ENCODE peak calls at places on chromosomes 13 and 19, in four cellular contexts. T is stomach; X is CD8-positive, alpha-beta T cell; G is GM12865. R is an unnamed sample.

GRCh38 chr19:33697766-33698165 is 76.0 kb downstream of the CHST8 start:
- DNase-seq in X (no peak), G (no peak), T (no peak), R (no peak)

GRCh38 chr19:33767898-33768413 is 28.7 kb upstream of the KCTD15 start:
- DNase-seq in X (peak), G (peak), T (no peak), R (no peak)

GRCh38 chr13:90717451-90717936 is 630.0 kb upstream of the MIR17HG start:
- DNase-seq in T (no peak), X (no peak), G (no peak), R (no peak)

GRCh38 chr13:29140277-29140676 is 320.1 kb downstream of the MTUS2 start:
- DNase-seq in G (no peak), X (no peak), T (no peak), R (no peak)

GRCh38 chr19:58558066-58558622 is at the start of gene UBE2M:
- DNase-seq in T (peak), X (peak), G (no peak), R (peak)

GRCh38 chr19:46626441-46626840 is 1.6 kb upstream of the PTGIR start:
- DNase-seq in X (no peak), G (no peak), T (no peak), R (no peak)

GRCh38 chr19:2392366-2392765 is 32.3 kb downstream of the TMPRSS9 start:
- DNase-seq in G (no peak), T (no peak), X (no peak), R (no peak)

GRCh38 chr19:42088471-42089190 is 12.7 kb downstream of the ZNF574 start:
- DNase-seq in G (no peak), T (no peak), X (no peak), R (no peak)

GRCh38 chr13:113152894-113153809 is 5.3 kb upstream of the PROZ start:
- DNase-seq in G (peak), T (peak), X (peak), R (peak)

GRCh38 chr13:38008636-38009035 is 139.1 kb upstream of the TRPC4 start:
- DNase-seq in T (no peak), X (no peak), G (no peak), R (peak)

GRCh38 chr13:113616281-113616906 is 31.8 kb downstream of the TFDP1 start:
- DNase-seq in T (no peak), X (no peak), G (no peak), R (no peak)

GRCh38 chr13:51249767-51250741 is 27.9 kb downstream of the FAM124A start:
- DNase-seq in X (no peak), T (no peak), G (peak), R (no peak)
- TF ChIP-seq CTCF in X (no peak), T (no peak), G (peak), R (no peak)

DNA sequence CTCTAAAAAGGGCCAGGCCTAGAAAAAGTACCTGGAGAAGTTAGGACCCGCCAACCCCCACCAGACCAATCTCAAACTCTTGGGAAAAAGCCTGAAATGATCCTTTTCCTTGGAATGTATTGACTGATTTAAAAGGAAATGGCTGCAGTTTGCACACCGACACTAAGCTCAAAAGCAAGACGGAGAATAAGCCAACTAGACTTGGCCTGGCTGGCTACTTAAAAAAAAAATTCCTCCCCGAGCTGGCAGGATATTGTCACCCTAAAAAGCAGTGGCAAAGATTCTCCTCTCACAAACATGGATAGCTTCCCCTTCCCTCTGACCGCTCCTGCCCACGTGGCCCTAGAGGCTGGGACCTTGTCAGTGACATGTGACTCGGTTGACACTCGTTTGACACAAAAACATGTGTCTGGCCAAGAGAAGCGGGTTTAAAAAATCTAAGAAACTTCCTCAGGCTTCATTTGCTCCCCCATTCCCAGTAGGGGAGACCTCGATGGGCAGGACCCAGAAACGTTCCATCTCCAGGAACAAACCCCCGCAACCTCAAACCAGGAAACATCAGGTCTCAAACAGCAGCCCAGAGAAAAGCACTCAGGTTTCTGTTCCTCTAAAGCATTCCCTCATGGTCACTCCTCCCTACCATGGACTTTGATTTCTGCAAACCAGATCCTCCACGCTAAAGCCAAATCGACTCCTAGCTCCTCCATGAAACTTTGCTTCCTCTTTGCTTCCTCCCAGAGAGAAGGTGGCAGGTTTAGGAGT is 1.3 kb downstream of the RFX1 start:
- DNase-seq in G (peak), T (peak), X (no peak), R (peak)
- H3K4me3 ChIP-seq in G (peak), T (peak), X (peak), R (peak)

GRCh38 chr13:73544175-73544574 is 485.4 kb downstream of the KLF5 start:
- DNase-seq in T (no peak), X (no peak), G (no peak), R (no peak)
- TF ChIP-seq CTCF in T (no peak), X (no peak), G (no peak), R (no peak)

DNA sequence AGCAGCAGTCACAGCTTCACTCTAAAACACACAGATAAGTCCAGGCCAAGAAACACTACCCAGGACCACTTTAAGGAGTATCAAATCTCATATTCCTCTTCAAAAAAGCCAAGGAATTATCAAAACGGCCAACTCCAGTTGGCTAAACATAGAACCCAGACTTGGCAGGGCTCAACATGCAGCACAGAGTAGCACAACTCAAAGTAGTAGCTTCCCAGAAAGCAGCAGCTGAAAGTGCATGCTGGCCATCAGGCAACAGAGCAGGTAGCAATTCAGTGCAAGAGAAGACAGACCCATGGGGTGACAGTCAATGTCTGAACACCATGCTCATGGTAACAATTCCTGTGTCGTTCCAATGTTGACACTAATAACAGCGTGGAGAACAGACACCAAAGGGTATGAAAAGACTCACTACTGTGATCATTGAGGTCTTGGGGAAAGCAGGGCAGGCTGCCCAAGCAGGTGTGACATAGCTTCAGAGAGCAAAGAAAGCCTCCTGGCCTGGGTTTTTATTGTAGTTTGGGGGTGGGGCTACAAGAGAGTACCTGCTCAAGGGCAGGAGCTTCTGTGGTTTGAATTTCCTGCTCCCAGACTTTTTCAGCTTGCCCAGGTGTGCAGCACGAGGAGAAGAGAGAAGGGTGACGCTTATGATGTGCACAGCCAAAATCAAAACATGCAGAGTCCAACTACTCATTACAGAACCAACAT is 6.2 kb downstream of the ZNF709 start:
- DNase-seq in T (no peak), X (no peak), G (no peak), R (peak)
- H3K4me3 ChIP-seq in T (no peak), X (no peak), G (no peak), R (no peak)

DNA sequence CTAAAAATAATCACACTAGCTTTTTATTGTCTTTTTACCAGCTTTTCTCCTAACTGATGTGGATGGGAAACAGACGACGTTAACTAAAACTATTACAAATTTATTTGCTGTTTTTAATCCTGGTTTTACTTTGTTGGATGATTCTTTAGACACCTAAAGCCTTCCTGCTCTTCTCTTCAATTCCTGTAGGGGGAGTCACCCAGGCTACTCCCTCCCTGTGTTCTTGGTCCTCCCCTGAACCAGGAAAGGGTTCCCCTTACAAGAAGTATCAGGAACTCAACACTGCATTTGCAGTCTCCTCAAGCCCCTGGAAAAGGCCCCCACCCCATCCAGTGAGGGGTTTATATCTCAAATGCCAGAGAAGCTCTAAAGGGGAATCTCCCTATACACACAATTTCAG is 206.1 kb downstream of the SUCLA2 start:
- DNase-seq in G (peak), T (no peak), X (no peak), R (no peak)
- TF ChIP-seq CTCF in G (peak), T (no peak), X (peak), R (no peak)

GRCh38 chr19:10026744-10027143 is 13.5 kb downstream of the RDH8 start:
- DNase-seq in T (no peak), G (no peak), X (no peak), R (no peak)

GRCh38 chr19:10021446-10021845 is 8.2 kb downstream of the RDH8 start:
- DNase-seq in T (no peak), X (no peak), G (no peak), R (no peak)

GRCh38 chr19:10021863-10022262 is 8.6 kb downstream of the RDH8 start:
- DNase-seq in X (no peak), G (no peak), T (no peak), R (no peak)

GRCh38 chr19:10027158-10027997 is 14.1 kb downstream of the RDH8 start:
- DNase-seq in T (peak), X (peak), G (peak), R (peak)
- H3K4me3 ChIP-seq in T (peak), X (no peak), G (no peak), R (no peak)

GRCh38 chr19:57389194-57389729 is 392 bp upstream of the ZNF548 start:
- DNase-seq in X (no peak), T (no peak), G (no peak), R (no peak)

GRCh38 chr19:57395710-57396109 is 6.1 kb downstream of the ZNF548 start:
- DNase-seq in X (no peak), G (no peak), T (no peak), R (no peak)

GRCh38 chr19:57389730-57390598 is at the start of gene ZNF548:
- DNase-seq in T (peak), G (peak), X (peak), R (peak)
- TF ChIP-seq CTCF in T (peak), G (peak), X (no peak), R (no peak)

GRCh38 chr13:26184791-26185250 is 37.3 kb downstream of the RNF6 start:
- DNase-seq in T (peak), X (peak), G (peak), R (peak)

GRCh38 chr13:26186141-26186870 is 35.8 kb downstream of the RNF6 start:
- DNase-seq in T (peak), X (peak), G (peak), R (peak)

GRCh38 chr13:26183416-26183815 is 38.7 kb downstream of the RNF6 start:
- DNase-seq in X (no peak), G (no peak), T (no peak), R (no peak)

GRCh38 chr13:26186995-26187394 is 35.1 kb downstream of the RNF6 start:
- DNase-seq in G (peak), T (no peak), X (no peak), R (no peak)

DNA sequence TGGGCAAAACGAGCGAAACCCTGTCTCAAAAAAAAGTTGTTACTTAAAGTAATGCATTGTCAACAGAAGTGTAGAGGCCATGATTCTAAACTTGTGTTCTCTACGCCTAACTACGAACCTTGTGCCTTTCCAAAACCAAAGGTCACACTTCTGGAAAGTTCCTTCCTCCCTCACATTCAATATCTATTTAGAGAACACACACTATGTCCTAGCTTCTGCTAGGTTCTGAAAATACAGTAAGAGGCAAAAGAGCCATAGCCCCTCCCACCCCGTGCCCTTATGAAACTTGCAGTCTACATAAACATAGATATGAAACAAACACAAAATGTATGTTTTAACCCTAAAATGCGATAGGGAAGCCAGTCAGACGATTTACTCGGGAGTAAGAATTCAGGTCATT is 36.4 kb downstream of the RNF6 start:
- DNase-seq in X (no peak), G (no peak), T (no peak), R (no peak)
- H3K4me3 ChIP-seq in X (peak), G (peak), T (peak), R (peak)

R was measured in prostate gland.